ENCODE peak calls at places on chromosomes 11 and 22, in four cellular contexts. O is tibial artery, A is fibroblast of mammary gland, F is lower leg skin. Q is an unnamed sample.

GRCh38 chr11:69301491-69302401 is 7.8 kb downstream of the MYEOV start:
- DNase-seq in O (no peak), A (peak; percentile 90), F (no peak), Q (peak; percentile 89)

GRCh38 chr11:45852712-45853101 is 5.4 kb downstream of the CRY2 start:
- DNase-seq in A (no peak), F (peak; percentile 74), O (peak; percentile 68), Q (no peak)

GRCh38 chr11:77371646-77372045 is 70.2 kb upstream of the GDPD4 start:
- DNase-seq in A (no peak), F (no peak), O (no peak), Q (no peak)

GRCh38 chr11:129652828-129653227 is 162.8 kb upstream of the TMEM45B start:
- DNase-seq in F (no peak), O (no peak), A (peak; percentile 87), Q (peak; percentile 38)

GRCh38 chr22:21663738-21664137 is 2.1 kb upstream of the PPIL2 start:
- DNase-seq in O (no peak), A (no peak), F (no peak), Q (no peak)

GRCh38 chr11:453564-453963 is 3.5 kb downstream of the PTDSS2 start:
- DNase-seq in O (no peak), F (no peak), A (no peak), Q (no peak)

GRCh38 chr11:16881074-16881709 is 133.0 kb downstream of the PLEKHA7 start:
- DNase-seq in A (peak; percentile 69), F (peak; percentile 90), O (no peak), Q (peak; percentile 67)

GRCh38 chr11:73177380-73178091 is 35.4 kb upstream of the FCHSD2 start:
- DNase-seq in F (peak; percentile 89), O (peak; percentile 86), A (no peak), Q (no peak)

GRCh38 chr11:125083312-125084056 is 20.4 kb downstream of the SLC37A2 start:
- DNase-seq in A (no peak), O (no peak), F (peak; percentile 79), Q (no peak)

GRCh38 chr11:120216426-120217102 is 5.7 kb downstream of the OAF start:
- DNase-seq in O (no peak), A (no peak), F (no peak), Q (no peak)

GRCh38 chr22:17265649-17266248 is 46.5 kb upstream of the ADA2 start:
- DNase-seq in A (no peak), F (no peak), O (no peak), Q (no peak)

GRCh38 chr11:94504689-94505293 is 7.5 kb upstream of the C11orf97 start:
- DNase-seq in A (peak; percentile 70), F (no peak), O (no peak), Q (peak; percentile 49)

GRCh38 chr11:45930031-45930794 is 7.8 kb downstream of the LARGE2 start:
- DNase-seq in A (no peak), F (peak; percentile 86), O (peak; percentile 67), Q (no peak)

GRCh38 chr22:17785185-17786184 is 11.2 kb upstream of the BID start:
- DNase-seq in A (peak; percentile 29), O (no peak), F (no peak), Q (no peak)

GRCh38 chr22:24514241-24515024 is 19.3 kb downstream of the UPB1 start:
- DNase-seq in F (no peak), A (no peak), O (no peak), Q (no peak)

GRCh38 chr11:10322830-10323792 is 18.2 kb downstream of the ADM start:
- DNase-seq in F (peak; percentile 92), O (peak; percentile 83), A (peak; percentile 94), Q (peak; percentile 71)

GRCh38 chr22:37309221-37310074 is 27.1 kb downstream of the CYTH4 start:
- DNase-seq in F (no peak), O (no peak), A (no peak), Q (no peak)

GRCh38 chr11:116887909-116888556 is 50.6 kb upstream of the APOA1 start:
- DNase-seq in F (no peak), O (no peak), A (no peak), Q (no peak)

DNA sequence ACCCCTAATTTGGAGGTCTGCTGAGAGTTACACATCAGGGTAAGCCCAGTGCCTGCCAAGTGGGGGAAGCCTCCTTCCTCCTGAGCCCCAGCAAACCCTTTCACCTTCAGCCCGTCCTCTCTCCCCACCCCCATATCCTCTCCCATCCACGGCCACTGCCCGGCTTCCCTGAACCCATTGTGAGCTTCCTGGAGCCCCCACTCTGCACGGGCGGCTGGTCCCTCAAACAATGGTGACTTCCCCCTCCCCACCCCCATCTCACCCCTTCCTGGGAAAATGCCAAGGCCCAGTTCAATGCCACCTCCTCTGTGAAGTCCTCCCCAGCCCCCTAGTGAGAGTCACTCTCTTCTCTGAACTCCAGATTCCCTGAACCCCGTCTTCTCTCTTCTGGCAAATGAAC is 17.9 kb downstream of the DNAL4 start:
- DNase-seq in A (no peak), F (no peak), O (no peak), Q (no peak)
- TF ChIP-seq CTCF in A (no peak), F (no peak), O (no peak), Q (no peak)

DNA sequence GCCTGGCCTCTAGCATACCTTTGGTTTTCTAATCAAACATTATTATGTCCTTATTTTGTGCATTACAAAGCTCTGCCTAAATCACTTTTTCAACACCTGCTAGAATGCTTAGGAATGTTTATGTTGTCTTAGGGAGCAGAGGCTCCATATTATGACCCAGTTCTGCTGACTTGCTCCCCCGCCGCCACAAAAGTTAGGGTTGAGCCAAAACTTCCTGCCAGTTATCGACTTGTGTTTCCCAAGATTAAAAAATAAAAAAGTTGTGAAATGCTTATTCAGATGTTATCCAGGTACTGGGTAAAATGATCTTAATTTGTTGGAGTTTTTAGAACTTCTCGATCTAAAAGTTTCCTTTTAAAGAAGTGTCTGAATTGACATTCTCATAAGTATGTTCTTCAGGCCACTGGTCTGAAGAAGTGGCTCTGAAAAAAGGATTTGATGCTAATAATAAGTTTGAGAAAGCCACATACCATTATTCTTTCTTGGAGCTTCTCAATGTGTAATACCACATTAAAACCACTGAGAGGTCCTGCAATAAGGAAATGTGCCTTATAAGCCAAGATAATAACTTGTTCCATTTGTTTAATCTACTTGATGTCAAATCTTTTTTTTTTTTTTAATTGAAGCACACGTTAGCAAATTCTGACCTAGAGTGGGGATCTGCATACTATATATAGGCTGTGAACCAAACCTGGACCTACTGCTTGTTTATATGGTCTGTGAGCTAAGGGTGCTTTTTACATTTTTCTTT is 2.2 kb downstream of the RNF185 start:
- DNase-seq in A (no peak), O (no peak), F (no peak), Q (no peak)
- TF ChIP-seq CTCF in A (peak; percentile 9), O (peak; percentile 27), F (no peak), Q (no peak)

DNA sequence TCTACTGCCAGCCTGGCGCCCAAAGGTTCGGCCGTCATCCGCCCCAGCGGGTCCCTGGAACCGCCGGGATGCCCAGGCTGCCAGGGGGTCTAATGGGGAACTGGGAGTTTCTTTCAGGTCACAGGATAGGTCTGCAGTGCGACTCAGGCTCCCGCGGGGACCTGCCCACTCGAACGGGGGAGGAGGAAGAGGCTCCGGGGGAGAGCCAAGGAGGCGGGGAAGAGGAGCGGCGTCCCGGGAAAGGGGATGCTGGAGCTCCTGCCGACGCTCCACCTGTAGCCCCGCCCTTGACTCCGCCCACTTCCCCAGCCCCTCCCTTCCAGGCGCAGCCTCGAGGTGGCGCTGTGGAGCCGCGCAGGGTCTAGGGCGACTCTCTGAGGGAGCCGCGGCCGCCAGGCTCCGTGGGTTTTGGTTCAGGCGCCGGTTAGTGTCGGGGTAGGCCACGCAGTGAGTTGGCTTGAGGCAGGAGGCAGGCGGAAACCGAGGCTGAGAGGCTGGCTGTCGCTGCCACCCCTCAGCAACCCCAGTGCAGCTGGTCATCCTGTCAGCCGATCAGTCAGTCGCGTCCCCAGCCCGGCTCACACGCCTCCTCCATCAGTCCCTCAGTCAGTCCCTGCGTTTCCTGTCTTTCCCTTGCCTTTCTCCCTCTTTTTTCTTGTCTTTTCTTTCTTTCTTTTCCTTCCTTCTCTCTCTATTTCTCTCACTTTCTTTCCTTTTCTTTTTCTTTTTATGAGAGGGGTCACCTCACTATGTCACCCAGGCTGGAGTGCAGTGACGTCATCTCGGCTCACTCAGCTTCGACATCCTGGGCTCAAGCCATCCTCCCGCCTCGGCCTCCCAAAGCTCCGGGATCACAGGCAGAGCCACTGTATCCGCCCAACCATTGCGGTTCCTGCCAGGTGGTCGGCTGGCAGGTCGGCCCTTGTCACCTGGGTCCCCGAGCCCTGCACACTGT is 26.4 kb downstream of the YWHAH start:
- DNase-seq in A (peak; percentile 55), F (peak; percentile 97), O (peak; percentile 87), Q (peak; percentile 85)
- TF ChIP-seq CTCF in A (peak; percentile 73), F (no peak), O (peak; percentile 97), Q (peak; percentile 91)

DNA sequence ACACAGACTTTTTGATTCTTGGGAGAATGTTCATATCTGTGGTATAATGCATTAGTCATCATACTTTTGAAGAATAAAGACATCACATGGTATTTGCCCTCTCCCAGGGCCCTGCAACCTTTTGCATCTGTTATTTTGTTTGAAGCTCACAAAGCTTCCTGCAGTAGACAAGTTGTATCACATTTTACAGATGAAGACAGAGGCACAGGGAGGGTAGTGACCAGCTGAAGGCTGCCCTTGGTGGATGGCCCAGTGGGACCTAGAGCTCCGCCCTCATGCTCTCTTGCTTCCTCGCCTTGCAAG is 66.4 kb downstream of the UBASH3B start:
- DNase-seq in A (peak; percentile 93), O (no peak), F (no peak), Q (peak; percentile 64)
- TF ChIP-seq CTCF in A (no peak), O (no peak), F (no peak), Q (no peak)